ENCODE peak calls at places on chromosomes 11 and 22, in seven cellular contexts. T is tibial artery, W is ovary, P is IMR-90, D is RWPE2, H is hepatocyte, Z is mucosa of descending colon. Y is an unnamed sample.

GRCh38 chr11:117816846-117817212 is 7.7 kb downstream of the FXYD2 start:
- DNase-seq in T (no peak), W (no peak), P (no peak), D (no peak), H (no peak), Z (no peak), Y (no peak)

GRCh38 chr11:29256580-29256979 is 760.2 kb downstream of the KCNA4 start:
- DNase-seq in T (no peak), W (no peak), P (no peak), D (no peak), H (no peak), Z (no peak), Y (no peak)

GRCh38 chr11:116696381-116696941 is 76.3 kb downstream of the BUD13 start:
- DNase-seq in T (peak; percentile 44), W (no peak), P (no peak), D (no peak), H (no peak), Z (no peak), Y (peak; percentile 59)

GRCh38 chr22:27667121-27667843 is 134.3 kb downstream of the MN1 start:
- DNase-seq in T (peak; percentile 77), W (peak; percentile 62), P (no peak), D (no peak), H (no peak), Z (no peak), Y (no peak)

GRCh38 chr11:35166369-35167360 is 27.7 kb downstream of the CD44 start:
- DNase-seq in T (peak; percentile 80), W (no peak), P (peak; percentile 93), D (peak; percentile 92), H (no peak), Z (no peak), Y (no peak)

GRCh38 chr11:66875376-66875775 is 18.5 kb downstream of the LRFN4 start:
- DNase-seq in T (no peak), W (peak; percentile 10), P (no peak), D (peak; percentile 37), H (no peak), Z (no peak), Y (no peak)

GRCh38 chr11:64019106-64020031 is 16.4 kb upstream of the FLRT1 start:
- DNase-seq in T (no peak), W (no peak), P (no peak), D (no peak), H (no peak), Z (no peak), Y (no peak)

GRCh38 chr11:560305-561147 is at the start of the genes LMNTD2 and RASSF7:
- DNase-seq in T (peak; percentile 94), W (peak; percentile 93), P (peak; percentile 70), D (peak; percentile 92), H (peak; percentile 98), Z (peak; percentile 95), Y (peak; percentile 92)

GRCh38 chr11:31882951-31883392 is 71.8 kb upstream of the PAX6 start:
- DNase-seq in T (no peak), W (no peak), P (no peak), D (no peak), H (no peak), Z (no peak), Y (no peak)

GRCh38 chr22:39631857-39632256 is 61.3 kb downstream of the CACNA1I start:
- DNase-seq in T (no peak), W (no peak), P (no peak), D (no peak), H (no peak), Z (no peak), Y (no peak)

GRCh38 chr22:47888807-47889206 is 1126.4 kb downstream of the TBC1D22A start:
- DNase-seq in T (no peak), W (no peak), P (no peak), D (no peak), H (no peak), Z (no peak), Y (no peak)

GRCh38 chr22:24437820-24438328 is 10.5 kb downstream of the ADORA2A start:
- DNase-seq in T (peak; percentile 33), W (no peak), P (no peak), D (no peak), H (no peak), Z (no peak), Y (peak; percentile 40)

GRCh38 chr22:24435323-24435645 is 7.9 kb downstream of the ADORA2A start:
- DNase-seq in T (no peak), W (no peak), P (no peak), D (no peak), H (no peak), Z (no peak), Y (no peak)

GRCh38 chr22:24437091-24437490 is 9.7 kb downstream of the ADORA2A start:
- DNase-seq in T (peak; percentile 44), W (no peak), P (no peak), D (no peak), H (no peak), Z (no peak), Y (peak; percentile 19)

GRCh38 chr22:24435861-24436351 is 8.5 kb downstream of the ADORA2A start:
- DNase-seq in T (peak; percentile 63), W (no peak), P (peak; percentile 39), D (no peak), H (no peak), Z (no peak), Y (no peak)

GRCh38 chr22:24436553-24436952 is 9.2 kb downstream of the ADORA2A start:
- DNase-seq in T (peak; percentile 64), W (no peak), P (no peak), D (no peak), H (no peak), Z (no peak), Y (peak; percentile 39)
- H3K4me1 ChIP-seq in T (peaks cover 42% of the 10 kb centered on the region), W (peaks cover 10% of the 10 kb centered on the region), P (peaks cover 12% of the 10 kb centered on the region), D (peaks cover 4% of the 10 kb centered on the region), H (peaks cover 8% of the 10 kb centered on the region), Z (peaks cover 36% of the 10 kb centered on the region), Y (peaks cover 33% of the 10 kb centered on the region)

DNA sequence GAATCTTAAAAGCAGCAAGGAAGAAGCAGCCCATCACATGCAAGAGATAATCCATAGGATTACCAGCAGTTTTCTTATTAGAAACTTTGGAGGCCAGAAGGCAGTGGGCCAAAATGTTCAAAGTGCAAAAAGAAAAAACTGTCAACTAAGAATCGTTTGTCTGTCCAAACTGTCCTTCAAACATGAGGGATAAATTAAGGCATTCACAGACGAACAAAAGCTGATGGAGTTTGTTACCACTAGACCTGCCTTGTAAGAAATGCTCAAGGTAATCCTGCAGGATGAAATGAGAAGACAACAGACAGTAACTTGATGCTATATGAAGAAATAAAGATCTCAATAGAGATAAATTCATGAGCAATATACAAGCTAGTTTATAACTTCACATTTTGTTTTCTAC is 150.4 kb downstream of the WNT7B start:
- DNase-seq in T (no peak), W (no peak), P (no peak), D (no peak), H (no peak), Z (no peak), Y (no peak)
- H3K36me3 ChIP-seq in T (no peaks in the 10 kb centered on the region), W (no peaks in the 10 kb centered on the region), P (peaks cover 8% of the 10 kb centered on the region), D (peaks cover 8% of the 10 kb centered on the region), H (no peaks in the 10 kb centered on the region), Z (no peaks in the 10 kb centered on the region), Y (no peaks in the 10 kb centered on the region)

DNA sequence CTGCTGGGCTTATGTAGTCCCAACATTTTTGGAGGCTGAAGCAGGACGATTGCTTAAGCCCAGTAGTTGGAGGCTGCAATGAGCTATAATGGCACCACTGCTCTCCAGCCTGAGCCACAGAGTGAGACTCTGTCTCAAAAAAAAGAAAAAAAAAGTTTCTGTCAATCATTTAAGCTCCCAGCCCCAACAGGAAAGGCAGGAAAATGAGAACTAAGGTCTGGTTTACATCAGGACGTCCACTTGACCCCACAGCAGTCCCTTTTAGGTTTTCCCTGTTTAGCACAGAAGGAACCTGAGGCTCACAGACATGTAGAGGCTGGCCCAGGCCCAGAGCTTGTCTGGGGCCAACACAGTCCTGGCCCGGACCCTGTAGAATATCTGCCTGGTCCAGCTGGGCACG is 9.2 kb upstream of the TTLL1 start:
- DNase-seq in T (no peak), W (no peak), P (no peak), D (no peak), H (no peak), Z (no peak), Y (no peak)
- H3K4me1 ChIP-seq in T (no peaks in the 10 kb centered on the region), W (peaks cover 12% of the 10 kb centered on the region), P (peaks cover 3% of the 10 kb centered on the region), D (no peaks in the 10 kb centered on the region), H (no peaks in the 10 kb centered on the region), Z (no peaks in the 10 kb centered on the region), Y (peaks cover 14% of the 10 kb centered on the region)

GRCh38 chr11:18309691-18310090 is 12.2 kb downstream of the HPS5 start:
- DNase-seq in T (no peak), W (no peak), P (no peak), D (no peak), H (no peak), Z (no peak), Y (no peak)

GRCh38 chr11:18310800-18311340 is 11.1 kb downstream of the HPS5 start:
- DNase-seq in T (no peak), W (no peak), P (no peak), D (no peak), H (no peak), Z (no peak), Y (no peak)

GRCh38 chr11:18304745-18305144 is 17.2 kb downstream of the HPS5 start:
- DNase-seq in T (no peak), W (no peak), P (no peak), D (no peak), H (peak; percentile 12), Z (peak; percentile 70), Y (no peak)

GRCh38 chr11:18307461-18308139 is 14.3 kb downstream of the HPS5 start:
- DNase-seq in T (no peak), W (no peak), P (no peak), D (no peak), H (no peak), Z (no peak), Y (no peak)

DNA sequence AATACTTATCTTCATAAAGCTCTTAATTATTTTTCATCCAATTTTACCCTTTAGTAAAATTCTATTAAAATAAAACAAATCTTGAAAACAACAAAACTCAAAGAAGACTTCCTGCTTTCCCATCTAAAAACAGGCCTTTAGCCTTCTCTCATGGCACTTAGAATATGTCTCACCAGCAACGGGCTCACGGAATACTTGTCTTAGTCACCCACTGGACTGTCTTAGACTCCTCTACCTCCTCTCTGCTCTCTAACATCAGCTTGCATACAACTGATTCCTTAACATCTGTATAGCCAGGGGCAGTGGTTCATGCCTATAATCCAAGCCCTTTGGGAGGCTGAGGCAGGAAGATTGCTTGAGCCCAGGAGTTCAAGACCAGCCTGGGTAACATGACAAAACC is 13.7 kb downstream of the HPS5 start:
- DNase-seq in T (no peak), W (no peak), P (no peak), D (no peak), H (no peak), Z (no peak), Y (no peak)
- H3K36me3 ChIP-seq in T (peaks cover 40% of the 10 kb centered on the region), W (no peaks in the 10 kb centered on the region), P (peaks cover 21% of the 10 kb centered on the region), D (peaks cover 72% of the 10 kb centered on the region), H (no peaks in the 10 kb centered on the region), Z (no peaks in the 10 kb centered on the region), Y (peaks cover 43% of the 10 kb centered on the region)

DNA sequence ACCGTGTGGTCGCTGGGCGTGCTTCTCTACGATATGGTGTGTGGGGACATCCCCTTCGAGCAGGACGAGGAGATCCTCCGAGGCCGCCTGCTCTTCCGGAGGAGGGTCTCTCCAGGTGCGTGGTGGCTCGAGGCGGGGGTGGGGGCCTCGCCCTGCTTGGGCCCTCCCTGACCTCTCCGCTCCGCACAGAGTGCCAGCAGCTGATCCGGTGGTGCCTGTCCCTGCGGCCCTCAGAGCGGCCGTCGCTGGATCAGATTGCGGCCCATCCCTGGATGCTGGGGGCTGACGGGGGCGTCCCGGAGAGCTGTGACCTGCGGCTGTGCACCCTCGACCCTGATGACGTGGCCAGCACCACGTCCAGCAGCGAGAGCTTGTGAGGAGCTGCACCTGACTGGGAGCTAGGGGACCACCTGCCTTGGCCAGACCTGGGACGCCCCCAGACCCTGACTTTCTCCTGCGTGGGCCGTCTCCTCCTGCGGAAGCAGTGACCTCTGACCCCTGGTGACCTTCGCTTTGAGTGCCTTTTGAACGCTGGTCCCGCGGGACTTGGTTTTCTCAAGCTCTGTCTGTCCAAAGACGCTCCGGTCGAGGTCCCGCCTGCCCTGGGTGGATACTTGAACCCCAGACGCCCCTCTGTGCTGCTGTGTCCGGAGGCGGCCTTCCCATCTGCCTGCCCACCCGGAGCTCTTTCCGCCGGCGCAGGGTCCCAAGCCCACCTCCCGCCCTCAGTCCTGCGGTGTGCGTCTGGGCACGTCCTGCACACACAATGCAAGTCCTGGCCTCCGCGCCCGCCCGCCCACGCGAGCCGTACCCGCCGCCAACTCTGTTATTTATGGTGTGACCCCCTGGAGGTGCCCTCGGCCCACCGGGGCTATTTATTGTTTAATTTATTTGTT is 2.4 kb downstream of the PIM3 start:
- DNase-seq in T (peak; percentile 74), W (peak; percentile 76), P (no peak), D (peak; percentile 68), H (peak; percentile 30), Z (peak; percentile 54), Y (peak; percentile 80)
- H3K4me1 ChIP-seq in T (peaks cover 80% of the 10 kb centered on the region), W (peaks cover 28% of the 10 kb centered on the region), P (peaks cover 40% of the 10 kb centered on the region), D (peaks cover 14% of the 10 kb centered on the region), H (peaks cover 49% of the 10 kb centered on the region), Z (peaks cover 37% of the 10 kb centered on the region), Y (peaks cover 73% of the 10 kb centered on the region)